ENCODE peak calls at places on chromosomes 7 and 10, in six cellular contexts. C, U, D, M, T and O are unnamed samples.

GRCh38 chr10:24920907-24921881 is 31.2 kb downstream of the PRTFDC1 start:
- DNase-seq in C (peak), U (no peak), D (peak), M (peak), T (peak), O (peak)

GRCh38 chr10:23557777-23558176 is 118.9 kb downstream of the OTUD1 start:
- DNase-seq in C (no peak), U (no peak), D (no peak), M (no peak), T (no peak), O (no peak)

GRCh38 chr7:92678291-92678920 is 88.2 kb upstream of the FAM133B start:
- DNase-seq in C (no peak), U (no peak), D (no peak), M (no peak), T (no peak), O (no peak)

GRCh38 chr10:122338609-122339441 is 35.7 kb upstream of the PLEKHA1 start:
- DNase-seq in C (no peak), U (no peak), D (no peak), M (no peak), T (no peak), O (no peak)

GRCh38 chr7:149196151-149196704 is 882 bp downstream of the ZNF282 start:
- DNase-seq in C (peak), U (no peak), D (no peak), M (no peak), T (no peak), O (no peak)

GRCh38 chr10:102964713-102965112 is 46.6 kb downstream of the CNNM2 start:
- DNase-seq in C (no peak), U (no peak), D (no peak), M (no peak), T (no peak), O (no peak)

GRCh38 chr7:45663965-45664623 is 89.9 kb downstream of the ADCY1 start:
- DNase-seq in C (no peak), U (no peak), D (no peak), M (peak), T (no peak), O (no peak)

GRCh38 chr10:114042895-114043531 is 653 bp upstream of the ADRB1 start:
- DNase-seq in C (peak), U (no peak), D (no peak), M (peak), T (no peak), O (peak)

GRCh38 chr7:84218681-84219080 is 24.1 kb upstream of the SEMA3A start:
- DNase-seq in C (no peak), U (no peak), D (peak), M (no peak), T (no peak), O (no peak)

GRCh38 chr10:17713133-17713532 is 38.9 kb upstream of the TMEM236 start:
- DNase-seq in C (no peak), U (no peak), D (no peak), M (no peak), T (no peak), O (no peak)

GRCh38 chr7:38198356-38198755 is 20.3 kb downstream of the STARD3NL start:
- DNase-seq in C (no peak), U (no peak), D (peak), M (no peak), T (no peak), O (no peak)

DNA sequence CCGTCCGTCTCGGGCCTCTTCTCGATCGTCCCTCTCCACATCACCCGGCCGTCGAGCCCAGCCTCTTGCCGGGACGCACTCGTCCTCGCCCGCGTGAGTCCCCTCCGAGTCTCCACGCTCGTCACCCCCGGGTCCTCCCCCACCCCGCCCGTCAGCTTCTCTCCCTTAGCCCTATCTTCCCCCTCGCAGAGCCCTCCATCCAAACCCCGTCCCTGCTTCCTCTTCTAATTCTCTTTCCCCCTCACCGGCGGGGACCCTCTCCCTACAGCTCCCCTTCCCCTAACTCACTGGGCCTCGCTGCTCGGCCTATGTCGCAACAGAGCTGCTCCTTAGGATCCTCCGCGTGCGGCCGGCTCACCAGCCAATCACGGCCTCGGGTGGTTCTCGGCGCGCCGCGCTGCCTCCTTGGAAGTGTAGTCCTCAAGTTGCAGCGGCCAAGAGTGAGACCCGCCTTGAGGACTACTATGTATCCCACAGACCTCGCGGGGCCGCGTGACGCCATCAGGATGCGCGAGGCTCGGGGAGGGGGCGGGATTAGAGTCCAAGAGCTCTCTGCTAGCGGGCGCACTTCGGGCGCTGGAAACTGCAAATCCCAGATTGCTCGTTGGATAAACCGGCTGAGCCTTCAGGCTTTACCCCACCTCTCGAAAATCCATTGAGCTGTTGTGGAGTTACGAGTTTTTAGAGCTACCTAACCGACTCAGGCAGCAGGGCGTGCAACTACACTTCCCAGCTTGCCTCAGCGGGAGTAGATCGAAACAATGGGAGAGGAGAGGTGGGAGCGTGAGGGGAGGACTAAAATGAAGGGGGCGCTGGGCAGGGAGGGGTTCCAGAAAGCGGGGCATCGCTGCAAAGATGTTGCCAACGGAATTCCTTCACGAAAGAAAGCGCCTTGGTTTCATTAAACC is at the start of gene ABCF2:
- DNase-seq in C (peak), U (peak), D (peak), M (peak), T (peak), O (peak)
- TF ChIP-seq CTCF in C (no peak), U (no peak), D (no peak), M (no peak), T (no peak), O (no peak)

GRCh38 chr10:63007112-63007511 is 126.0 kb upstream of the NRBF2 start:
- DNase-seq in C (no peak), U (no peak), D (no peak), M (no peak), T (no peak), O (no peak)

GRCh38 chr10:63005246-63005645 is 127.9 kb upstream of the NRBF2 start:
- DNase-seq in C (peak), U (no peak), D (peak), M (no peak), T (no peak), O (no peak)

GRCh38 chr10:63008491-63008890 is 124.6 kb upstream of the NRBF2 start:
- DNase-seq in C (no peak), U (no peak), D (no peak), M (no peak), T (no peak), O (no peak)

GRCh38 chr10:63003816-63004453 is 129.2 kb upstream of the NRBF2 start:
- DNase-seq in C (peak), U (no peak), D (no peak), M (no peak), T (no peak), O (peak)
- TF ChIP-seq CTCF in C (peak), U (peak), D (peak), M (no peak), T (peak), O (no peak)

GRCh38 chr10:5089869-5090268 is 4.3 kb upstream of the AKR1C3 start:
- DNase-seq in C (peak), U (no peak), D (peak), M (no peak), T (no peak), O (no peak)
- TF ChIP-seq CTCF in C (peak), U (no peak), D (peak), M (peak), T (peak), O (no peak)

GRCh38 chr7:141342664-141343400 is 208.4 kb upstream of the AGK start:
- DNase-seq in C (no peak), U (no peak), D (no peak), M (no peak), T (no peak), O (no peak)
- TF ChIP-seq CTCF in C (no peak), U (no peak), D (no peak), M (no peak), T (no peak), O (no peak)